ENCODE peak calls at places on chromosomes 3 and 15, in ten cellular contexts. P is amniotic stem cell; M is NCI-H146; B is activated T-cell treated with anti-CD3 and anti-CD28 coated beads for 24 hours; Q is fibroblast of the aortic adventitia; G is psoas muscle; K is GM10248; N is stimulated activated effector memory CD8-positive, alpha-beta T cell treated with anti-CD3 and anti-CD28 coated beads, Interleukin-12 subunit alpha, Interleukin-12 subunit beta, amount 100 ng/mL, for 72 hours; F is breast epithelium; T is SW480. I is an unnamed sample.

GRCh38 chr15:39588531-39589192 is 7.8 kb downstream of the THBS1 start:
- DNase-seq in P (no peak), M (no peak), B (no peak), Q (peak), G (no peak), K (no peak), N (no peak), F (no peak), T (no peak), I (no peak)

GRCh38 chr3:119585193-119585592 is 5.9 kb downstream of the ADPRH start:
- DNase-seq in P (no peak), M (no peak), B (no peak), Q (no peak), G (no peak), K (no peak), N (no peak), F (no peak), T (no peak), I (no peak)

GRCh38 chr3:81255463-81255862 is 506.0 kb downstream of the GBE1 start:
- DNase-seq in P (no peak), M (no peak), B (no peak), Q (no peak), G (no peak), K (no peak), N (no peak), F (no peak), T (no peak), I (no peak)

GRCh38 chr15:35547775-35548364 is 1.9 kb upstream of the DPH6 start:
- DNase-seq in P (no peak), M (peak), B (no peak), Q (no peak), G (no peak), K (no peak), N (no peak), F (no peak), T (no peak), I (no peak)

GRCh38 chr3:102238362-102238761 is 196.5 kb upstream of the ZPLD1 start:
- DNase-seq in P (no peak), M (peak), B (no peak), Q (no peak), G (no peak), K (no peak), N (no peak), F (no peak), T (no peak), I (no peak)

GRCh38 chr3:17602126-17602525 is 140.3 kb downstream of the TBC1D5 start:
- DNase-seq in P (no peak), M (no peak), B (no peak), Q (no peak), G (no peak), K (no peak), N (no peak), F (no peak), T (no peak), I (no peak)

GRCh38 chr3:118907909-118908308 is 126.7 kb downstream of the IGSF11 start:
- DNase-seq in P (no peak), M (no peak), B (no peak), Q (no peak), G (no peak), K (no peak), N (no peak), F (no peak), T (no peak), I (no peak)

GRCh38 chr3:193842029-193842782 is 249.2 kb downstream of the OPA1 start:
- DNase-seq in P (no peak), M (no peak), B (no peak), Q (no peak), G (no peak), K (peak), N (no peak), F (no peak), T (no peak), I (peak)

GRCh38 chr15:64930778-64931240 is 19.1 kb downstream of the ANKDD1A start:
- DNase-seq in P (no peak), M (no peak), B (no peak), Q (peak), G (no peak), K (no peak), N (no peak), F (no peak), T (no peak), I (peak)

GRCh38 chr3:14297784-14298236 is 104.6 kb upstream of the SLC6A6 start:
- DNase-seq in P (no peak), M (no peak), B (no peak), Q (no peak), G (peak), K (no peak), N (no peak), F (peak), T (no peak), I (peak)

GRCh38 chr3:10389341-10389740 is 68.4 kb upstream of the SEC13 start:
- DNase-seq in P (no peak), M (no peak), B (no peak), Q (no peak), G (no peak), K (no peak), N (no peak), F (no peak), T (no peak), I (no peak)

GRCh38 chr3:94303897-94304296 is 241.0 kb downstream of the NSUN3 start:
- DNase-seq in P (no peak), M (no peak), B (no peak), Q (peak), G (no peak), K (no peak), N (no peak), F (peak), T (no peak), I (no peak)

GRCh38 chr3:55519016-55519415 is 31.9 kb upstream of the WNT5A start:
- DNase-seq in P (no peak), M (no peak), B (no peak), Q (peak), G (no peak), K (no peak), N (no peak), F (no peak), T (no peak), I (no peak)

GRCh38 chr3:31695280-31696008 is 162.7 kb downstream of the STT3B start:
- DNase-seq in P (no peak), M (no peak), B (no peak), Q (no peak), G (no peak), K (peak), N (no peak), F (no peak), T (no peak), I (peak)

GRCh38 chr3:197356275-197356674 is 57.9 kb upstream of the DLG1 start:
- DNase-seq in P (no peak), M (no peak), B (no peak), Q (no peak), G (peak), K (no peak), N (no peak), F (peak), T (no peak), I (no peak)

GRCh38 chr15:69576035-69576526 is 123.5 kb downstream of the RPLP1 start:
- DNase-seq in P (no peak), M (peak), B (peak), Q (peak), G (peak), K (peak), N (peak), F (peak), T (peak), I (peak)

GRCh38 chr3:63386568-63386967 is 108.5 kb downstream of the SYNPR start:
- DNase-seq in P (no peak), M (peak), B (no peak), Q (no peak), G (no peak), K (no peak), N (no peak), F (no peak), T (no peak), I (no peak)

GRCh38 chr15:98888839-98889479 is 118.6 kb downstream of the PGPEP1L start:
- DNase-seq in P (no peak), M (no peak), B (no peak), Q (peak), G (no peak), K (no peak), N (no peak), F (no peak), T (no peak), I (no peak)

GRCh38 chr15:31265871-31266711 is 60.5 kb upstream of the KLF13 start:
- DNase-seq in P (no peak), M (peak), B (peak), Q (no peak), G (peak), K (peak), N (no peak), F (peak), T (no peak), I (peak)

GRCh38 chr3:166322394-166322793 is 485.2 kb upstream of the BCHE start:
- DNase-seq in P (no peak), M (no peak), B (no peak), Q (no peak), G (no peak), K (no peak), N (no peak), F (no peak), T (no peak), I (no peak)

GRCh38 chr3:124995460-124995994 is 60.3 kb downstream of the HEG1 start:
- DNase-seq in P (no peak), M (peak), B (peak), Q (peak), G (peak), K (peak), N (peak), F (peak), T (peak), I (peak)